ENCODE peak calls at places on chromosomes 6 and 20, in five cellular contexts. One of them, this sample, is unnamed. For H3K9me3 and H3K27me3, the result is how much of the 10 kb centered on the place peaks cover.

GRCh38 chr6:119184008-119184665 is 105.7 kb upstream of the FAM184A start:
- DNase-seq in CD4-positive, alpha-beta memory T cell: no peak
- DNase-seq in CD4-positive, alpha-beta T cell: no peak
- DNase-seq in SJSA1: peak
- DNase-seq in CD8-positive, alpha-beta T cell: no peak
- DNase-seq in this sample: no peak

GRCh38 chr6:444653-445275 is 53.2 kb downstream of the IRF4 start:
- DNase-seq in CD4-positive, alpha-beta memory T cell: peak
- DNase-seq in CD4-positive, alpha-beta T cell: peak
- DNase-seq in SJSA1: no peak
- DNase-seq in CD8-positive, alpha-beta T cell: peak
- DNase-seq in this sample: no peak

GRCh38 chr6:73513496-73513854 is 7.4 kb downstream of the EEF1A1 start:
- DNase-seq in CD4-positive, alpha-beta memory T cell: no peak
- DNase-seq in CD4-positive, alpha-beta T cell: no peak
- DNase-seq in SJSA1: peak
- DNase-seq in CD8-positive, alpha-beta T cell: no peak
- DNase-seq in this sample: no peak

GRCh38 chr6:168988801-168989200 is 264.8 kb downstream of the THBS2 start:
- DNase-seq in CD4-positive, alpha-beta memory T cell: no peak
- DNase-seq in CD4-positive, alpha-beta T cell: no peak
- DNase-seq in SJSA1: no peak
- DNase-seq in CD8-positive, alpha-beta T cell: no peak
- DNase-seq in this sample: no peak

GRCh38 chr20:8933391-8933807 is 135.5 kb upstream of the PLCB4 start:
- DNase-seq in CD4-positive, alpha-beta memory T cell: no peak
- DNase-seq in CD4-positive, alpha-beta T cell: no peak
- DNase-seq in SJSA1: no peak
- DNase-seq in CD8-positive, alpha-beta T cell: no peak
- DNase-seq in this sample: no peak

GRCh38 chr6:89148016-89148750 is 2.3 kb downstream of the PM20D2 start:
- DNase-seq in CD4-positive, alpha-beta memory T cell: no peak
- DNase-seq in CD4-positive, alpha-beta T cell: no peak
- DNase-seq in SJSA1: peak
- DNase-seq in CD8-positive, alpha-beta T cell: no peak
- DNase-seq in this sample: no peak

GRCh38 chr6:126812651-126813050 is 305.8 kb upstream of the RSPO3 start:
- DNase-seq in CD4-positive, alpha-beta memory T cell: no peak
- DNase-seq in CD4-positive, alpha-beta T cell: no peak
- DNase-seq in SJSA1: no peak
- DNase-seq in CD8-positive, alpha-beta T cell: no peak
- DNase-seq in this sample: no peak

GRCh38 chr20:20712004-20712473 is 405 bp downstream of the RALGAPA2 start:
- DNase-seq in CD4-positive, alpha-beta memory T cell: no peak
- DNase-seq in CD4-positive, alpha-beta T cell: no peak
- DNase-seq in SJSA1: no peak
- DNase-seq in CD8-positive, alpha-beta T cell: peak
- DNase-seq in this sample: no peak

GRCh38 chr6:11329841-11330765 is 97.6 kb upstream of the NEDD9 start:
- DNase-seq in CD4-positive, alpha-beta memory T cell: no peak
- DNase-seq in CD4-positive, alpha-beta T cell: no peak
- DNase-seq in SJSA1: no peak
- DNase-seq in CD8-positive, alpha-beta T cell: no peak
- DNase-seq in this sample: no peak

GRCh38 chr6:41691426-41692079 is 43.9 kb downstream of the TFEB start:
- DNase-seq in CD4-positive, alpha-beta memory T cell: no peak
- DNase-seq in CD4-positive, alpha-beta T cell: no peak
- DNase-seq in SJSA1: no peak
- DNase-seq in CD8-positive, alpha-beta T cell: no peak
- DNase-seq in this sample: no peak

GRCh38 chr6:52391599-52391998 is 28.5 kb upstream of the EFHC1 start:
- DNase-seq in CD4-positive, alpha-beta memory T cell: no peak
- DNase-seq in CD4-positive, alpha-beta T cell: no peak
- DNase-seq in SJSA1: no peak
- DNase-seq in CD8-positive, alpha-beta T cell: no peak
- DNase-seq in this sample: no peak

GRCh38 chr6:134021396-134022122 is 30.9 kb downstream of the SLC2A12 start:
- DNase-seq in CD4-positive, alpha-beta memory T cell: no peak
- DNase-seq in CD4-positive, alpha-beta T cell: no peak
- DNase-seq in SJSA1: no peak
- DNase-seq in CD8-positive, alpha-beta T cell: no peak
- DNase-seq in this sample: no peak

GRCh38 chr20:32505723-32506473 is 79.2 kb downstream of the NOL4L start:
- DNase-seq in CD4-positive, alpha-beta memory T cell: no peak
- DNase-seq in CD4-positive, alpha-beta T cell: no peak
- DNase-seq in SJSA1: no peak
- DNase-seq in CD8-positive, alpha-beta T cell: no peak
- DNase-seq in this sample: no peak

GRCh38 chr6:64330694-64331309 is 695.2 kb downstream of the PHF3 start:
- DNase-seq in CD4-positive, alpha-beta memory T cell: no peak
- DNase-seq in CD4-positive, alpha-beta T cell: no peak
- DNase-seq in SJSA1: peak
- DNase-seq in CD8-positive, alpha-beta T cell: no peak
- DNase-seq in this sample: peak

GRCh38 chr6:88629838-88630462 is 333.5 kb downstream of the RNGTT start:
- DNase-seq in CD4-positive, alpha-beta memory T cell: no peak
- DNase-seq in CD4-positive, alpha-beta T cell: no peak
- DNase-seq in SJSA1: no peak
- DNase-seq in CD8-positive, alpha-beta T cell: no peak
- DNase-seq in this sample: no peak

GRCh38 chr20:9081423-9081966 is 12.6 kb downstream of the PLCB4 start:
- DNase-seq in CD4-positive, alpha-beta memory T cell: no peak
- DNase-seq in CD4-positive, alpha-beta T cell: no peak
- DNase-seq in SJSA1: no peak
- DNase-seq in CD8-positive, alpha-beta T cell: no peak
- DNase-seq in this sample: no peak

GRCh38 chr20:33285861-33286495 is 3.0 kb downstream of the BPIFB1 start:
- DNase-seq in CD4-positive, alpha-beta memory T cell: no peak
- DNase-seq in CD4-positive, alpha-beta T cell: no peak
- DNase-seq in SJSA1: no peak
- DNase-seq in CD8-positive, alpha-beta T cell: no peak
- DNase-seq in this sample: no peak

GRCh38 chr6:36387440-36388303 is at the start of gene ETV7:
- DNase-seq in CD4-positive, alpha-beta memory T cell: peak
- DNase-seq in CD4-positive, alpha-beta T cell: no peak
- DNase-seq in SJSA1: peak
- DNase-seq in CD8-positive, alpha-beta T cell: peak
- DNase-seq in this sample: no peak

GRCh38 chr20:50406610-50407136 is 103.5 kb upstream of the PTPN1 start:
- DNase-seq in CD4-positive, alpha-beta memory T cell: no peak
- DNase-seq in CD4-positive, alpha-beta T cell: no peak
- DNase-seq in SJSA1: no peak
- DNase-seq in CD8-positive, alpha-beta T cell: no peak
- DNase-seq in this sample: no peak

GRCh38 chr6:110404602-110405001 is 10.8 kb downstream of the DDO start:
- DNase-seq in CD4-positive, alpha-beta memory T cell: no peak
- DNase-seq in CD4-positive, alpha-beta T cell: no peak
- DNase-seq in SJSA1: no peak
- DNase-seq in CD8-positive, alpha-beta T cell: no peak
- DNase-seq in this sample: no peak

GRCh38 chr20:10793741-10794140 is 119.9 kb upstream of the JAG1 start:
- DNase-seq in CD4-positive, alpha-beta memory T cell: no peak
- DNase-seq in CD4-positive, alpha-beta T cell: no peak
- DNase-seq in SJSA1: no peak
- DNase-seq in CD8-positive, alpha-beta T cell: no peak
- DNase-seq in this sample: no peak

GRCh38 chr20:12180107-12180661 is 262.5 kb downstream of the BTBD3 start:
- DNase-seq in CD4-positive, alpha-beta memory T cell: no peak
- DNase-seq in CD4-positive, alpha-beta T cell: no peak
- DNase-seq in SJSA1: no peak
- DNase-seq in CD8-positive, alpha-beta T cell: no peak
- DNase-seq in this sample: no peak

GRCh38 chr6:19873031-19873430 is 35.9 kb downstream of the ID4 start:
- DNase-seq in CD4-positive, alpha-beta memory T cell: no peak
- DNase-seq in CD4-positive, alpha-beta T cell: no peak
- DNase-seq in SJSA1: no peak
- DNase-seq in CD8-positive, alpha-beta T cell: no peak
- DNase-seq in this sample: no peak

GRCh38 chr20:33670715-33671499 is 3.3 kb downstream of the NECAB3 start:
- DNase-seq in CD4-positive, alpha-beta memory T cell: no peak
- DNase-seq in CD4-positive, alpha-beta T cell: no peak
- DNase-seq in SJSA1: no peak
- DNase-seq in CD8-positive, alpha-beta T cell: no peak
- DNase-seq in this sample: no peak

GRCh38 chr6:75882734-75883133 is 133.7 kb downstream of the MYO6 start:
- DNase-seq in CD4-positive, alpha-beta memory T cell: no peak
- DNase-seq in CD4-positive, alpha-beta T cell: no peak
- DNase-seq in SJSA1: peak
- DNase-seq in CD8-positive, alpha-beta T cell: no peak
- DNase-seq in this sample: no peak

GRCh38 chr6:169198885-169199284 is 54.8 kb downstream of the THBS2 start:
- DNase-seq in CD4-positive, alpha-beta memory T cell: no peak
- DNase-seq in CD4-positive, alpha-beta T cell: no peak
- DNase-seq in SJSA1: no peak
- DNase-seq in CD8-positive, alpha-beta T cell: no peak
- DNase-seq in this sample: no peak

GRCh38 chr6:149917679-149918078 is 5.2 kb downstream of the RAET1G start:
- DNase-seq in CD4-positive, alpha-beta memory T cell: no peak
- DNase-seq in CD4-positive, alpha-beta T cell: no peak
- DNase-seq in SJSA1: no peak
- DNase-seq in CD8-positive, alpha-beta T cell: no peak
- DNase-seq in this sample: no peak

GRCh38 chr20:62241501-62241900 is 3.2 kb downstream of the OSBPL2 start:
- DNase-seq in CD4-positive, alpha-beta memory T cell: no peak
- DNase-seq in CD4-positive, alpha-beta T cell: no peak
- DNase-seq in SJSA1: no peak
- DNase-seq in CD8-positive, alpha-beta T cell: no peak
- DNase-seq in this sample: no peak

GRCh38 chr6:9467746-9468145 is 947.1 kb downstream of the TFAP2A start:
- DNase-seq in CD4-positive, alpha-beta memory T cell: no peak
- DNase-seq in CD4-positive, alpha-beta T cell: no peak
- DNase-seq in SJSA1: peak
- DNase-seq in CD8-positive, alpha-beta T cell: no peak
- DNase-seq in this sample: no peak

GRCh38 chr6:558089-558488 is 98.8 kb downstream of the HUS1B start:
- DNase-seq in CD4-positive, alpha-beta memory T cell: no peak
- DNase-seq in CD4-positive, alpha-beta T cell: no peak
- DNase-seq in SJSA1: no peak
- DNase-seq in CD8-positive, alpha-beta T cell: no peak
- DNase-seq in this sample: no peak

GRCh38 chr6:27451660-27452390 is 21.1 kb downstream of the ZNF184 start:
- DNase-seq in CD4-positive, alpha-beta memory T cell: no peak
- DNase-seq in CD4-positive, alpha-beta T cell: no peak
- DNase-seq in SJSA1: peak
- DNase-seq in CD8-positive, alpha-beta T cell: no peak
- DNase-seq in this sample: no peak

GRCh38 chr6:27442932-27443331 is 30.0 kb downstream of the ZNF184 start:
- DNase-seq in CD4-positive, alpha-beta memory T cell: no peak
- DNase-seq in CD4-positive, alpha-beta T cell: no peak
- DNase-seq in SJSA1: no peak
- DNase-seq in CD8-positive, alpha-beta T cell: no peak
- DNase-seq in this sample: no peak

GRCh38 chr6:27452496-27452897 is 20.4 kb downstream of the ZNF184 start:
- DNase-seq in CD4-positive, alpha-beta memory T cell: no peak
- DNase-seq in CD4-positive, alpha-beta T cell: no peak
- DNase-seq in SJSA1: peak
- DNase-seq in CD8-positive, alpha-beta T cell: no peak
- DNase-seq in this sample: no peak

DNA sequence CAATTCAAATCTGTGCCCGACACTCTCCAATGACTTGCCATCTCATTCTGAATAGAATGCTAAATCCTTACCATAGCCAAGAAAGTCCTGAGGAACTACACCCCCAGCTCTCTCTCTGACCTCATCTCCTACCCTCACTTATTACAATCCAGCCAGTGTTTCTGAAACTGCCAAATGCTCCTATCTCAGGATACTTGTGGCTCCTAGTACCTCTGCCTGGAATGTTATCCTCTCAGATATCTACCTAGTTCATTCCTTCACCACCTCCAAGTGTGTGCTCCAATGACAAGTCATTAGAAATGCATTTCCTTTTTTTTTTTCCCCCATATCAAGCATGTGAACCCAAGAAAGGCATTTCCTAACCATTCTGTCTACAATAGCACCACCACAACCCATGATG is 24.4 kb downstream of the ZNF184 start:
- DNase-seq in CD4-positive, alpha-beta memory T cell: no peak
- DNase-seq in CD4-positive, alpha-beta T cell: no peak
- DNase-seq in SJSA1: no peak
- DNase-seq in CD8-positive, alpha-beta T cell: no peak
- DNase-seq in this sample: no peak
- H3K9me3 ChIP-seq in CD4-positive, alpha-beta memory T cell: under half
- H3K9me3 ChIP-seq in CD4-positive, alpha-beta T cell: half or more
- H3K9me3 ChIP-seq in SJSA1: under half
- H3K9me3 ChIP-seq in CD8-positive, alpha-beta T cell: under half
- H3K9me3 ChIP-seq in this sample: under half

DNA sequence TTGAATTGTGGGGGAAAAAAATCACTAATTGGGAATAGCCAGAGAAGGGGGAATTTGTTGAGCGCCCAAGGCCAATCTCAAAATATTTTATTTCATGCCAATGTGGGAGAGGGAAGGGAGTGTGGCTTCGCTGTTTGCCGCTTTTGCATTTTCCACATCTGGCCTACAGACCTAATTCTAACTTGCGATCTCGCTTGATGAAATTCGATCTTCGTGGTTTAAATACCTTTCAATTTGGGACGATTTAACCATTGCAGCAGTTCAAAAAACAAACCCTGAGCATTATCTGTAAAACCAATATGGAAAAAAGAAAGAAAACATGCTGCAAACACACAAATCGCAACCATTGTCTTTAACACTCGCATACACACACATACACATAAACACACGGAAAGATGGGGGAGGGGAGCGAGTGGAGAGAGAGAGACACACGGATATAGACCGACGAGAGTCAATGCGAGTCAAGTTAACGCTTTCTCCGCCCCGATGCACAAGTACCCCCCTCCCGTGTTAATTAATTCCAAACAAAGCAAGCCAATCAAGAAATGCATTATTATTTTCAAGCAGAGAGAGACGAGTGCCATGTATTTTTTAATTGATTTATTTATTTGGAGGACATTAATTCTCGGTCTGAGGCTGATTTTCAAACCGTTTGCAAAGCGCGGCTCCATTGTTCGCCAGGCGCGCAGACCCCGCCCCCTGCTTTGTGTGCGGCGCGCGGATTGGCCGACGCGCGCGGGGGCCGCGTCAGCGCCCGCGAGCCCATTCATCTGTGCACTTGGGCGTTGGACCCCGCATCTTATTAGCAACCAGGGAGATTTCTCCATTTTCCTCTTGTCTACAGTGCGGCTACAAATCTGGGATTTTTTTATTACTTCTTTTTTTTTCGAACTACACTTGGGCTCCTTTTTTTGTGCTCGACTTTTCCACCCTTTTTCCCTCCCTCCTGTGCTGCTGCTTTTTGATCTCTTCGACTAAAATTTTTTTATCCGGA is at the start of gene MARCKS:
- DNase-seq in CD4-positive, alpha-beta memory T cell: peak
- DNase-seq in CD4-positive, alpha-beta T cell: no peak
- DNase-seq in SJSA1: peak
- DNase-seq in CD8-positive, alpha-beta T cell: no peak
- DNase-seq in this sample: no peak
- H3K27me3 ChIP-seq in CD4-positive, alpha-beta memory T cell: half or more
- H3K27me3 ChIP-seq in CD4-positive, alpha-beta T cell: half or more
- H3K27me3 ChIP-seq in SJSA1: under half
- H3K27me3 ChIP-seq in CD8-positive, alpha-beta T cell: under half
- H3K27me3 ChIP-seq in this sample: under half

GRCh38 chr6:103858003-103858402 is 1001.7 kb downstream of the HACE1 start:
- DNase-seq in CD4-positive, alpha-beta memory T cell: no peak
- DNase-seq in CD4-positive, alpha-beta T cell: no peak
- DNase-seq in SJSA1: no peak
- DNase-seq in CD8-positive, alpha-beta T cell: no peak
- DNase-seq in this sample: no peak
- H3K9me3 ChIP-seq in CD4-positive, alpha-beta memory T cell: under half
- H3K9me3 ChIP-seq in CD4-positive, alpha-beta T cell: under half
- H3K9me3 ChIP-seq in SJSA1: under half
- H3K9me3 ChIP-seq in CD8-positive, alpha-beta T cell: under half
- H3K9me3 ChIP-seq in this sample: under half

GRCh38 chr6:29559524-29560287 is at the start of gene UBD:
- DNase-seq in CD4-positive, alpha-beta memory T cell: no peak
- DNase-seq in CD4-positive, alpha-beta T cell: no peak
- DNase-seq in SJSA1: peak
- DNase-seq in CD8-positive, alpha-beta T cell: no peak
- DNase-seq in this sample: no peak
- H3K27me3 ChIP-seq in CD4-positive, alpha-beta memory T cell: under half
- H3K27me3 ChIP-seq in CD4-positive, alpha-beta T cell: under half
- H3K27me3 ChIP-seq in SJSA1: under half
- H3K27me3 ChIP-seq in CD8-positive, alpha-beta T cell: under half
- H3K27me3 ChIP-seq in this sample: under half

This sample was measured in iPS DF 6.9.